ENCODE peak calls at places on chromosome X, in ten cellular contexts. E, M, Q, F, V, C, Y, N, J and U are unnamed samples. For H3K27me3, the result is how much of the 10 kb centered on the place peaks cover.

GRCh38 chrX:36087366-36087765 is 167.8 kb downstream of the CFAP47 start:
- DNase-seq in E (no peak), M (no peak), Q (no peak), F (no peak), V (no peak), C (no peak), Y (no peak), N (no peak), J (no peak), U (no peak)

GRCh38 chrX:71366674-71367256 is 608 bp downstream of the TAF1 start:
- DNase-seq in E (no peak), M (peak), Q (no peak), F (no peak), V (peak), C (peak), Y (no peak), N (no peak), J (peak), U (peak)

GRCh38 chrX:48683411-48683982 is at the start of gene WAS:
- DNase-seq in E (no peak), M (peak), Q (no peak), F (no peak), V (no peak), C (no peak), Y (no peak), N (no peak), J (no peak), U (no peak)

GRCh38 chrX:6052111-6052745 is 176.4 kb downstream of the NLGN4X start:
- DNase-seq in E (no peak), M (no peak), Q (no peak), F (peak), V (no peak), C (no peak), Y (no peak), N (no peak), J (no peak), U (no peak)

GRCh38 chrX:118355225-118355920 is 9.5 kb downstream of the WDR44 start:
- DNase-seq in E (no peak), M (peak), Q (no peak), F (no peak), V (no peak), C (no peak), Y (no peak), N (no peak), J (no peak), U (no peak)

GRCh38 chrX:19647159-19647558 is 131.9 kb upstream of the MAP3K15 start:
- DNase-seq in E (no peak), M (no peak), Q (no peak), F (no peak), V (no peak), C (no peak), Y (no peak), N (no peak), J (no peak), U (no peak)

GRCh38 chrX:117538441-117539418 is 577.9 kb downstream of the KLHL13 start:
- DNase-seq in E (no peak), M (peak), Q (no peak), F (no peak), V (no peak), C (no peak), Y (no peak), N (no peak), J (no peak), U (no peak)

GRCh38 chrX:68647156-68647957 is at the start of gene STARD8:
- DNase-seq in E (no peak), M (no peak), Q (no peak), F (no peak), V (peak), C (peak), Y (peak), N (no peak), J (peak), U (peak)

GRCh38 chrX:45719751-45720501 is 519.2 kb upstream of the DIPK2B start:
- DNase-seq in E (no peak), M (no peak), Q (no peak), F (no peak), V (no peak), C (no peak), Y (no peak), N (no peak), J (no peak), U (no peak)

DNA sequence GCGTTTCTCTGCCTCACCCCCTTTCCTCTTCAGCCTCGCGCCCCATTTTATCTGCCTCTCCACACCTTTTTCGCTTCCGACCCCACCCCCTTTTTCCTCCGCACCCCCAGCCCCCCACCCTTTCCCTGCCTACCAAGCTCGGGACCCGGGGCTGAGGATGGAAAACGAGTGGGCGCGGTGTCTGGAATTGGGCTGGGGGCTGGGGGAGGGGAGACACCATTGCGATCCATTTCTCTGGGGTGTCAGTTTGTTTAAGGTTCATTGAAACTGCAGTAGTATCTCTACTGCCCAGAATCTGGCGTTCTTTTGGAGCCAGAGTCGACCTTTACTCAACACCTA is 708 bp downstream of the SLC9A6 start:
- DNase-seq in E (no peak), M (peak), Q (no peak), F (no peak), V (peak), C (no peak), Y (no peak), N (no peak), J (no peak), U (peak)
- H3K27me3 ChIP-seq in E (under half), M (under half), Q (under half), F (under half), V (under half), C (under half), Y (under half), N (under half), J (under half), U (under half)

GRCh38 chrX:74940414-74940813 is 15.2 kb upstream of the NEXMIF start:
- DNase-seq in E (no peak), M (no peak), Q (no peak), F (no peak), V (no peak), C (no peak), Y (no peak), N (no peak), J (no peak), U (no peak)
- H3K27me3 ChIP-seq in E (under half), M (under half), Q (under half), F (under half), V (under half), C (under half), Y (under half), N (under half), J (under half), U (under half)

GRCh38 chrX:54182194-54182863 is 725 bp downstream of the FAM120C start:
- DNase-seq in E (peak), M (peak), Q (no peak), F (peak), V (peak), C (peak), Y (peak), N (peak), J (peak), U (peak)

GRCh38 chrX:54178100-54178940 is 4.7 kb downstream of the FAM120C start:
- DNase-seq in E (no peak), M (peak), Q (no peak), F (no peak), V (no peak), C (no peak), Y (no peak), N (no peak), J (no peak), U (no peak)

GRCh38 chrX:54180403-54180802 is 2.7 kb downstream of the FAM120C start:
- DNase-seq in E (no peak), M (no peak), Q (no peak), F (no peak), V (no peak), C (no peak), Y (no peak), N (no peak), J (no peak), U (no peak)

GRCh38 chrX:54182864-54183613 is at the start of gene FAM120C:
- DNase-seq in E (peak), M (peak), Q (peak), F (peak), V (peak), C (peak), Y (peak), N (peak), J (peak), U (peak)

DNA sequence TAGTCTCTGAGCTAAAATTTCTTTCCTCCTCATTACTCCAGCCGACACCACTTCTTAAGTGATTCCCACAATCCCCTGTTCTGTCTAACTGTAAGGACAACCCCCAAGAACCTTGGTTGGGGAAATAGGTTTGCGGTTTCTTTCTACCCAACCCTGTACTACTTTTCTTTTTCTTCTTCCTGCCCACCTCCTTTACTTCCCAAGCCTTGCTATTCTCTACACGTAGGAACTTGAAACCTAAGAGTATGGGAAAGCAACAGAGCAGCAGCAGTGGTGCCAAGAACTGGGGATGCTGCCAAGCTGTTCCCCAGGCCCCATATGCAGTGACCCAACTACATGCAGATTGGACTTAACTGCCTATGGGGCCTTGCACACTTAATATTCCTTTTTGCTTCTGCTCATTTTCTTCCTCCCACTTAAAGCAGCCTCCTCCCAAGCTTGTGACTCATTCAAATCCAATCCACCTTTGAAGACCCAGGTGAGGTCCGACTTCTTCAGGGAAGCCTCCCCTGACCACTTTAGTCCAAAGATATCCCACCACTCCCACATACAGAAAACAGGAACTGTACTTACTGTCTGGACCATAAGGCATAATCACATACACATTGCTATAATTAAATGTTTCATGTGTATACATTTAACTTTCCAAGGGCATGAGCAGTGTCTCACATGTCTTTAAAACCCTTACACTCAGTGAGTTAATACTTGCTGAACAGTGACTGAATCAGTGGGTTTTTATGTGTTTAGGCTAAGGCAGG is 1.7 kb downstream of the FAM120C start:
- DNase-seq in E (no peak), M (peak), Q (no peak), F (no peak), V (no peak), C (no peak), Y (no peak), N (no peak), J (no peak), U (no peak)
- H3K27me3 ChIP-seq in E (under half), M (under half), Q (under half), F (under half), V (under half), C (under half), Y (under half), N (under half), J (under half), U (under half)

GRCh38 chrX:40167240-40168182 is 69.8 kb upstream of the BCOR start:
- DNase-seq in E (no peak), M (peak), Q (no peak), F (no peak), V (peak), C (peak), Y (no peak), N (no peak), J (no peak), U (peak)
- H3K27me3 ChIP-seq in E (half or more), M (under half), Q (under half), F (under half), V (under half), C (under half), Y (under half), N (under half), J (under half), U (under half)

DNA sequence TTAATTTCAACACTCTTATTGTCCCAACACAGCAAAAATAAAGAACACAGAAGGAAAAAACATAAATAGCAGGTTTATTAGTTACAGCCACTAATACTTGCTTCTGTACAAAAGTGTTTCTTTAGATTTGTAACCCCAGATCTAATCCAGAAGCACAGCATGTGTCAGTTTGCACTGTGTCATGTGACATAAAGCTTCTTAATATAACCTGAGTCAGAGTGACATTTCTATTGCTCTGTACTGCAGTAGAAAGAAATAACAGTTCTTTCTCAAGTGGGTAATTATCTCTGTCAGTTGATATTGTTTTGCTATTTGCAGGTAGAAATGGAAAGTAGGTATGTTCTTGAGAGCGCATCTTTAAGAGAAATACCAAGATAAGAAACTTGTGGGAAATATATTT is 422.5 kb downstream of the ZIC3 start:
- DNase-seq in E (no peak), M (no peak), Q (no peak), F (no peak), V (no peak), C (peak), Y (no peak), N (no peak), J (no peak), U (no peak)
- H3K27me3 ChIP-seq in E (under half), M (under half), Q (under half), F (under half), V (under half), C (under half), Y (under half), N (under half), J (under half), U (under half)

DNA sequence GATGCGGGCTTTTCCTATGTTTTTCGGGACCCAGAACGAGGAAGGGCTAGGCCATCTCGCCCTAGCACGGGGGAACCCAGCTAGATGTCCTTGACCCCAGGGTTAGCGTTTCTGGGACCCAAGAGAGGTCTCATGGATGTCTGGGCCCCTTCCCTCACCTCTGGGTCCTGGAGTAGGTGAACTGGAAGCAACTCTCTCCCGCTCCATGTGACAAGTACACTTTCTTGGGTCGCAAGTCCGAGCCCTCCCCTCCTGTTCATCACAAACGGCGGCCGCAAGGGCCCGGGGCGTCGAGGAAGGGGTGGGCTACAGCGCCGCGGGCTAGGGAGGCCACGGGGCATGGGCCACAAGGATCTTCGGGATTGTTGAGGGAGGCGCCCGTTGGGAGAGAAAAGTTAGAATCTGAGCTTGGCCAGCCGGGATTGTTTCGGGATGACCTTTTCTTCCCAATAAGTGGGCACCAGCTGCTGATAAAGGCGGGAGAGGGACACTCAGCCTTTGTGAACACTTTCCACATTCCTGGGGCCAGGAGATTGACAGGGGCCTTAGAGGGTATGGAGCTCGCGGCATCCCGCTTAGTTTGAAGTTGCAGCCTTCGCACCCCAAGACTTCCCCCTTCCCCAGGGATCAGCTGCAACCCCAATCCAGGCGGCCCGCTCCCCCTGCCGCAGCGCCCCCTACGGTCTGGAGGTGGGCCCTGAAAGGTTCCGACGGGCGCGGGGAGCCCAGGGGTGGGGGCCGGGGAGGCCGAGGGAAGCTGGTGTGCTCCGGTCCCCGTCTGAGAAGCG is 137.0 kb upstream of the ZIC3 start:
- DNase-seq in E (no peak), M (no peak), Q (no peak), F (no peak), V (no peak), C (peak), Y (no peak), N (no peak), J (no peak), U (peak)
- H3K27me3 ChIP-seq in E (half or more), M (under half), Q (under half), F (under half), V (under half), C (half or more), Y (under half), N (half or more), J (half or more), U (half or more)

DNA sequence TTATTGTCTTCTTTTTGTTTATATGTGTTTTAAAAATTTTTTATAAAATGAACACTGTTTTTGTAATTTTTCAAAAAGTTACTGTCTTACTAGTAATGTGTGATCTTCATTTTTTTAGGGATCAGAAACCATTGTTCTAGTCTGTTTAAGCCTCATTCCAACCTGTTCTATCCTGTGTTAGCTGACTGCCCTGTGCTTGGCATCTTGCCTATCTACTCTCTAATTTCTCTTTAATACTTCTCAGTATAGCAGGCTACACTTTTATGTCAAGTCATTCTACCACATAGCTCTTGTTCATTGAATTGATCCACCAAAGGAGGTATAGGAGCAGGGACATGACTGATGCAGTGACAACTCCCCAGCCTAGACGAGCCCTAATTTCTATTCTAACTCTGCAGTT is 70.2 kb upstream of the PLS3 start:
- DNase-seq in E (no peak), M (no peak), Q (no peak), F (no peak), V (no peak), C (no peak), Y (no peak), N (no peak), J (no peak), U (no peak)
- H3K27me3 ChIP-seq in E (under half), M (under half), Q (under half), F (under half), V (under half), C (under half), Y (under half), N (under half), J (under half), U (under half)

GRCh38 chrX:125711103-125711502 is 391.4 kb downstream of the TEX13C start:
- DNase-seq in E (no peak), M (no peak), Q (no peak), F (no peak), V (no peak), C (no peak), Y (no peak), N (no peak), J (no peak), U (no peak)

GRCh38 chrX:125709532-125709931 is 389.9 kb downstream of the TEX13C start:
- DNase-seq in E (no peak), M (no peak), Q (no peak), F (no peak), V (no peak), C (no peak), Y (no peak), N (no peak), J (no peak), U (no peak)

GRCh38 chrX:125710403-125711062 is 390.9 kb downstream of the TEX13C start:
- DNase-seq in E (no peak), M (no peak), Q (no peak), F (no peak), V (no peak), C (no peak), Y (no peak), N (no peak), J (no peak), U (no peak)

GRCh38 chrX:125713633-125714032 is 394.0 kb downstream of the TEX13C start:
- DNase-seq in E (no peak), M (no peak), Q (no peak), F (no peak), V (no peak), C (no peak), Y (no peak), N (no peak), J (no peak), U (no peak)

GRCh38 chrX:125709074-125709473 is 389.4 kb downstream of the TEX13C start:
- DNase-seq in E (no peak), M (no peak), Q (no peak), F (no peak), V (no peak), C (no peak), Y (no peak), N (no peak), J (no peak), U (no peak)
- H3K27me3 ChIP-seq in E (under half), M (under half), Q (under half), F (under half), V (under half), C (under half), Y (under half), N (under half), J (under half), U (under half)

GRCh38 chrX:78571849-78572248 is 87.3 kb downstream of the RTL3 start:
- DNase-seq in E (no peak), M (no peak), Q (no peak), F (no peak), V (no peak), C (no peak), Y (no peak), N (no peak), J (no peak), U (no peak)

GRCh38 chrX:78574306-78574705 is 84.8 kb downstream of the RTL3 start:
- DNase-seq in E (no peak), M (no peak), Q (no peak), F (no peak), V (no peak), C (no peak), Y (no peak), N (no peak), J (no peak), U (no peak)

DNA sequence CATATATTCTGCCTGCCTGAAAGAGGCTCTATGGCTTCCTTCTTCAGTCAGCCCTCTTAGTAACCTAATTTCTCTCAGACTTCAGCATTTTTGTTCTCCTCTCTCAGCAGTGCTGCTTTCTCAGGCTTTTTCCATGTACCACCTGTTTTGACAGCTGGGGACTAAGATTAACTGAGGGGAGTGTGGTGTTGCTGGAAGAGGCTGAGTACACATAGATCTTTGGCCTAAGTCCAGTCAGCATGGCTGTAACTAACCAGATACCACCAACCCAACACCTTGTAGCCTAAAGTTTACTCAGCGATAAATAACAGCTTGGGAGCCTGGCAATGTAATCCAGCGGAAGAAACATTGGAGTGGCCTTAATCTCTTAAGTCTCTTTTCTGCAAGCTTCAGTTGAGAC is 85.5 kb downstream of the RTL3 start:
- DNase-seq in E (no peak), M (no peak), Q (no peak), F (no peak), V (no peak), C (no peak), Y (no peak), N (no peak), J (no peak), U (no peak)
- H3K27me3 ChIP-seq in E (under half), M (under half), Q (under half), F (under half), V (under half), C (under half), Y (under half), N (under half), J (under half), U (under half)

GRCh38 chrX:70253377-70254062 is 6.5 kb downstream of the P2RY4 start:
- DNase-seq in E (no peak), M (peak), Q (no peak), F (no peak), V (no peak), C (no peak), Y (peak), N (no peak), J (no peak), U (no peak)

GRCh38 chrX:70254063-70254400 is 6.0 kb downstream of the P2RY4 start:
- DNase-seq in E (no peak), M (peak), Q (no peak), F (no peak), V (no peak), C (no peak), Y (peak), N (no peak), J (no peak), U (no peak)

GRCh38 chrX:70255452-70255851 is 4.6 kb downstream of the P2RY4 start:
- DNase-seq in E (no peak), M (no peak), Q (no peak), F (no peak), V (no peak), C (no peak), Y (no peak), N (no peak), J (no peak), U (no peak)

GRCh38 chrX:70257599-70258288 is 2.3 kb downstream of the P2RY4 start:
- DNase-seq in E (no peak), M (peak), Q (no peak), F (no peak), V (no peak), C (no peak), Y (no peak), N (no peak), J (no peak), U (no peak)

GRCh38 chrX:70254909-70255308 is 5.1 kb downstream of the P2RY4 start:
- DNase-seq in E (no peak), M (peak), Q (no peak), F (no peak), V (no peak), C (no peak), Y (peak), N (no peak), J (no peak), U (no peak)
- H3K27me3 ChIP-seq in E (under half), M (under half), Q (under half), F (under half), V (under half), C (under half), Y (under half), N (under half), J (under half), U (under half)